ENCODE peak calls at places on chromosomes 11 and 22, in four cellular contexts. R, B, H and T are unnamed samples.

GRCh38 chr11:31926816-31927528 is 115.8 kb upstream of the PAX6 start:
- DNase-seq in H (no peak), B (no peak), R (no peak), T (no peak)

GRCh38 chr22:23289851-23290724 is 109.8 kb downstream of the BCR start:
- DNase-seq in B (peak; percentile 60), H (no peak), R (peak; percentile 23), T (peak; percentile 55)

GRCh38 chr22:16586170-16586569 is 6.4 kb downstream of the CCT8L2 start:
- DNase-seq in B (no peak), H (no peak), R (no peak), T (no peak)

GRCh38 chr11:82547163-82547560 is 186.5 kb downstream of the FAM181B start:
- DNase-seq in R (no peak), B (no peak), H (no peak), T (no peak)

GRCh38 chr22:41285441-41285819 is 557 bp downstream of the RANGAP1 start:
- DNase-seq in R (peak; percentile 94), B (peak; percentile 58), H (no peak), T (peak; percentile 78)

GRCh38 chr22:41598081-41598480 is 8.4 kb upstream of the PMM1 start:
- DNase-seq in H (no peak), B (no peak), R (peak; percentile 88), T (peak; percentile 67)

GRCh38 chr11:1844221-1845094 is 5.7 kb downstream of the TNNI2 start:
- DNase-seq in B (no peak), R (no peak), H (no peak), T (no peak)

GRCh38 chr22:26762503-26763170 is 105.2 kb downstream of the MIAT start:
- DNase-seq in B (no peak), H (no peak), R (no peak), T (no peak)

GRCh38 chr11:68330700-68331337 is 18.4 kb downstream of the LRP5 start:
- DNase-seq in R (no peak), B (no peak), H (no peak), T (peak; percentile 53)

GRCh38 chr11:76574406-76574805 is 96.1 kb downstream of the LRRC32 start:
- DNase-seq in R (peak; percentile 76), H (no peak), B (no peak), T (no peak)

GRCh38 chr11:77198440-77198849 is 70.4 kb downstream of the MYO7A start:
- DNase-seq in H (no peak), R (no peak), B (peak; percentile 37), T (peak; percentile 11)

GRCh38 chr11:14905104-14906033 is 13.3 kb upstream of the CYP2R1 start:
- DNase-seq in B (peak; percentile 79), R (peak; percentile 35), H (no peak), T (peak; percentile 44)

GRCh38 chr11:63884191-63884590 is 32.8 kb downstream of the RCOR2 start:
- DNase-seq in H (no peak), R (peak; percentile 17), B (no peak), T (no peak)

GRCh38 chr11:75150079-75150478 is 828 bp upstream of the SLCO2B1 start:
- DNase-seq in H (no peak), R (no peak), B (no peak), T (no peak)

GRCh38 chr11:62242021-62242420 is at the start of gene SCGB1D2:
- DNase-seq in H (no peak), R (no peak), B (no peak), T (no peak)

GRCh38 chr11:134668076-134668475 is 256.0 kb upstream of the B3GAT1 start:
- DNase-seq in H (no peak), B (no peak), R (no peak), T (no peak)

GRCh38 chr22:24451162-24451561 is 23.8 kb downstream of the ADORA2A start:
- DNase-seq in R (no peak), H (no peak), B (no peak), T (no peak)

GRCh38 chr11:86814775-86815174 is 14.4 kb downstream of the PRSS23 start:
- DNase-seq in R (peak; percentile 72), B (no peak), H (no peak), T (peak; percentile 46)

GRCh38 chr11:92035488-92035887 is 189.1 kb upstream of the FAT3 start:
- DNase-seq in R (no peak), H (no peak), B (no peak), T (no peak)

GRCh38 chr11:33062137-33062536 is 22.8 kb downstream of the TCP11L1 start:
- DNase-seq in B (no peak), R (no peak), H (no peak), T (no peak)

GRCh38 chr11:126930100-126930841 is 70.3 kb downstream of the KIRREL3 start:
- DNase-seq in R (peak; percentile 41), H (no peak), B (no peak), T (no peak)

GRCh38 chr11:6203327-6203726 is 2.0 kb upstream of the C11orf42 start:
- DNase-seq in R (peak; percentile 9), H (peak; percentile 58), B (no peak), T (no peak)

GRCh38 chr22:24585461-24585860 is 7.4 kb downstream of the LRRC75B start:
- DNase-seq in R (no peak), B (no peak), H (no peak), T (no peak)

GRCh38 chr11:69096473-69096872 is 47.7 kb downstream of the TPCN2 start:
- DNase-seq in R (no peak), H (no peak), B (no peak), T (no peak)

GRCh38 chr22:25488244-25489020 is 76.0 kb upstream of the GRK3 start:
- DNase-seq in B (no peak), H (peak; percentile 26), R (peak; percentile 88), T (peak; percentile 71)

GRCh38 chr11:123062158-123062891 is 389 bp upstream of the HSPA8 start:
- DNase-seq in B (peak; percentile 98), R (peak; percentile 100), H (peak; percentile 97), T (peak; percentile 100)

GRCh38 chr11:110124605-110125004 is 31.4 kb downstream of the ZC3H12C start:
- DNase-seq in H (no peak), R (no peak), B (no peak), T (no peak)

GRCh38 chr11:16831281-16832192 is 93.1 kb downstream of the C11orf58 start:
- DNase-seq in B (no peak), H (no peak), R (no peak), T (no peak)

GRCh38 chr22:30249049-30250038 is 2.8 kb upstream of the LIF start:
- DNase-seq in B (no peak), H (no peak), R (no peak), T (no peak)

GRCh38 chr22:20254975-20255946 is 12.9 kb downstream of the RTN4R start:
- DNase-seq in H (no peak), B (no peak), R (no peak), T (no peak)

GRCh38 chr11:8732276-8732675 is 49.7 kb downstream of the RPL27A start:
- DNase-seq in H (peak; percentile 48), R (no peak), B (peak; percentile 36), T (peak; percentile 42)

GRCh38 chr11:132260636-132261035 is 890.2 kb downstream of the NTM start:
- DNase-seq in B (no peak), R (no peak), H (no peak), T (no peak)

GRCh38 chr22:32545801-32546200 is 71.2 kb downstream of the FBXO7 start:
- DNase-seq in H (no peak), B (no peak), R (peak; percentile 55), T (no peak)

GRCh38 chr11:106281455-106282173 is 204.2 kb downstream of the AASDHPPT start:
- DNase-seq in B (no peak), H (no peak), R (peak; percentile 92), T (no peak)

DNA sequence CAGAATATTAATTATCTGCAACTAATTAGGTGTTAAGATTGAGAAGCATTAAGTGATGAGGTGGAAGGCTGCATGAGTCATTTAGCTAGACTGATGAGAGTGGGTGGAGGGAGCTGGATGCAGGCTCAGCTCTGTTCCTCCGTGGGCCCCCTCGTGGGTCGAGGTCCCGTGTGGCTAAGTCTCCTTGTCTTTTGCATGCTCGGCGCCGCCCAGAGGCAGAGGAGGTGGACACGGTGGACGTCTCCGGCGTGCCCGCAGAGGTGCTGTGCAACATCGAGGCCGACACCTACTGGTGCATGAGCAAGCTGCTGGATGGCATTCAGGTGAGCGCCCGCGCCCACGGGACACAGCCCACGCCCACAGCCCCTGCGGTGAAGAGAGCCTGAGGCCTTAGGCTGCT is 211.6 kb downstream of the TBC1D22A start:
- DNase-seq in R (no peak), H (no peak), B (no peak), T (no peak)
- H4K20me1 ChIP-seq in R (no peaks in the 10 kb centered on the region), H (peaks cover 4% of the 10 kb centered on the region), B (no peaks in the 10 kb centered on the region), T (no peaks in the 10 kb centered on the region)

GRCh38 chr11:65428578-65429068 is 6.0 kb downstream of the NEAT1 start:
- DNase-seq in B (no peak), H (no peak), R (no peak), T (no peak)
- H4K20me1 ChIP-seq in B (peaks cover 24% of the 10 kb centered on the region), H (peaks cover 13% of the 10 kb centered on the region), R (peaks cover 30% of the 10 kb centered on the region), T (peaks cover 10% of the 10 kb centered on the region)

GRCh38 chr11:73380897-73381410 is 4.8 kb downstream of the RELT start:
- DNase-seq in R (no peak), H (no peak), B (no peak), T (no peak)
- H4K20me1 ChIP-seq in R (no peaks in the 10 kb centered on the region), H (no peaks in the 10 kb centered on the region), B (peaks cover 20% of the 10 kb centered on the region), T (no peaks in the 10 kb centered on the region)

DNA sequence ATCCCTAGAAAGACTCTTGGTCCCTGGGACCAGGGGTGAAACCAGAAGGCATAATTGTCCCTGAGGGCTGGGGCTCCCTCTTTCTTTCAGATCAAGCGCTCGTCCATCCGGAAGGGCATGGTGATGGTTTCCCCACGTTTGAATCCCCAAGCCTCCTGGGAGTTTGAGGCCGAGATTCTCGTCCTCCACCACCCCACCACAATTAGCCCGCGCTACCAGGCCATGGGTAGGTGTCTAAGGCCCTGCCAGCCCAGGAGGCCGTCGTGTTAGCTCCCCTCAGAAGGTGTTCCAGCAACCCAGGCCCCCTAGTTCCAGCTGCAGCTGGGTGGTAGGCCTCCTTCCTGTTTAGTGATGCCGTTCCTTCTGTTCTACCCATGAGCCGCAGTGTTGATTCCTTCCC is 21.4 kb downstream of the GTPBP1 start:
- DNase-seq in B (no peak), R (no peak), H (no peak), T (no peak)
- H4K20me1 ChIP-seq in B (no peaks in the 10 kb centered on the region), R (no peaks in the 10 kb centered on the region), H (no peaks in the 10 kb centered on the region), T (no peaks in the 10 kb centered on the region)

DNA sequence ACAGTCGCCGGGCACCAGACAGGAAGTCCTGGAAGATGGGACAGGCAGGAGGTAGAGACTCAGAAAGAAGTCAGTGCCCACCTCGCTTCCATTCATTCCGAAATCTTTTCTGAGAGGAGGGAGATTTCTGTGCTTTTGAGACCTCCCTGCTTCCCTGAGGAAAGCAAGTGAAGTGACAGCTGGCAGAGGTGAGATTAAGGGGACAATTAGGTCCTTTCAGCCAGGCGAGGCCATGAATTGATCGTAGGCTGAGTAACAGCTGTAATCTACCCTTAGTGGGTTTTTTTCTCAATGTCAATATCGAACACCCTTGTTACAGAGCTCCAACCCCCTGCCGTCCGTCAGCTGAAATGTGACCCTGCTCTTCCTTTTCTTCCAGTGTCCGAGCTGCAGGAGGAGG is 96.0 kb downstream of the PARVA start:
- DNase-seq in H (no peak), B (no peak), R (no peak), T (no peak)
- H4K20me1 ChIP-seq in H (no peaks in the 10 kb centered on the region), B (no peaks in the 10 kb centered on the region), R (no peaks in the 10 kb centered on the region), T (no peaks in the 10 kb centered on the region)